ENCODE peak calls at places on chromosomes 2 and 18, in four cellular contexts. W is WTC11, B is HepG2, P is GM12878. Q is an unnamed sample.

GRCh38 chr2:101125374-101125773 is 25.8 kb downstream of the TBC1D8 start:
- DNase-seq in W (no peak), B (peak; percentile 53), P (no peak), Q (no peak)

GRCh38 chr2:103435010-103435409 is 673.2 kb downstream of the TMEM182 start:
- DNase-seq in W (no peak), B (no peak), P (no peak), Q (no peak)

GRCh38 chr18:69216390-69216789 is 184.3 kb upstream of the DOK6 start:
- DNase-seq in W (no peak), B (no peak), P (no peak), Q (no peak)

GRCh38 chr18:59056706-59057492 is 82.8 kb upstream of the SEC11C start:
- DNase-seq in W (peak; percentile 85), B (peak; percentile 36), P (no peak), Q (peak; percentile 23)

GRCh38 chr2:190574169-190574568 is 39.6 kb upstream of the NEMP2 start:
- DNase-seq in W (no peak), B (no peak), P (no peak), Q (no peak)

GRCh38 chr2:43453771-43454170 is 142.1 kb downstream of the THADA start:
- DNase-seq in W (no peak), B (no peak), P (no peak), Q (no peak)

GRCh38 chr2:235378261-235378660 is 115.6 kb upstream of the AGAP1 start:
- DNase-seq in W (no peak), B (no peak), P (no peak), Q (no peak)

GRCh38 chr2:72112981-72113846 is 34.4 kb downstream of the CYP26B1 start:
- DNase-seq in W (no peak), B (no peak), P (no peak), Q (no peak)

GRCh38 chr2:226652388-226652787 is 147.2 kb downstream of the IRS1 start:
- DNase-seq in W (no peak), B (no peak), P (no peak), Q (no peak)

GRCh38 chr2:133092571-133092970 is 422.6 kb upstream of the LYPD1 start:
- DNase-seq in W (no peak), B (no peak), P (no peak), Q (no peak)

GRCh38 chr2:86368181-86368824 is 30.9 kb upstream of the REEP1 start:
- DNase-seq in W (peak; percentile 73), B (peak; percentile 43), P (no peak), Q (peak; percentile 82)

GRCh38 chr2:215137741-215138340 is 585 bp downstream of the ABCA12 start:
- DNase-seq in W (no peak), B (no peak), P (no peak), Q (no peak)

GRCh38 chr2:129758461-129759185 is 220.8 kb upstream of the RAB6C start:
- DNase-seq in W (no peak), B (no peak), P (no peak), Q (no peak)

GRCh38 chr2:197378494-197378972 is 56.3 kb downstream of the SF3B1 start:
- DNase-seq in W (peak; percentile 59), B (peak; percentile 54), P (no peak), Q (peak; percentile 59)

GRCh38 chr2:231039821-231040364 is 2.6 kb downstream of the C2orf72 start:
- DNase-seq in W (no peak), B (peak; percentile 84), P (no peak), Q (no peak)

GRCh38 chr18:70672581-70672980 is 383.7 kb downstream of the SOCS6 start:
- DNase-seq in W (no peak), B (no peak), P (no peak), Q (no peak)

GRCh38 chr2:150028337-150028736 is 440.8 kb upstream of the MMADHC start:
- DNase-seq in W (no peak), B (no peak), P (no peak), Q (no peak)

GRCh38 chr2:240800241-240800640 is 19.8 kb downstream of the KIF1A start:
- DNase-seq in W (no peak), B (no peak), P (no peak), Q (no peak)

GRCh38 chr2:113720167-113720566 is 36.3 kb downstream of the SLC35F5 start:
- DNase-seq in W (no peak), B (peak; percentile 19), P (no peak), Q (no peak)

GRCh38 chr18:63091671-63092364 is 227.8 kb downstream of the BCL2 start:
- DNase-seq in W (no peak), B (no peak), P (no peak), Q (no peak)

GRCh38 chr2:181846359-181846758 is 45.2 kb upstream of the ITPRID2 start:
- DNase-seq in W (no peak), B (no peak), P (no peak), Q (no peak)

GRCh38 chr18:37402735-37403099 is 162.9 kb downstream of the CELF4 start:
- DNase-seq in W (no peak), B (no peak), P (no peak), Q (no peak)

GRCh38 chr2:132488491-132488890 is 71.9 kb downstream of the GPR39 start:
- DNase-seq in W (no peak), B (no peak), P (no peak), Q (no peak)

GRCh38 chr2:46216213-46216612 is 81.0 kb upstream of the EPAS1 start:
- DNase-seq in W (no peak), B (no peak), P (no peak), Q (no peak)
- TF ChIP-seq ETV6 in W (no peak), B (no peak), P (no peak), Q (no peak)

GRCh38 chr2:206084468-206084869 is 1.5 kb downstream of the INO80D start:
- DNase-seq in W (peak; percentile 70), B (peak; percentile 85), P (no peak), Q (peak; percentile 52)

GRCh38 chr2:206082298-206082843 is 3.6 kb downstream of the INO80D start:
- DNase-seq in W (no peak), B (no peak), P (no peak), Q (no peak)

GRCh38 chr2:206084870-206085741 is 868 bp downstream of the INO80D start:
- DNase-seq in W (peak; percentile 41), B (no peak), P (no peak), Q (peak; percentile 58)

GRCh38 chr2:206085742-206086445 is at the start of gene INO80D:
- DNase-seq in W (peak; percentile 65), B (peak; percentile 87), P (peak; percentile 60), Q (peak; percentile 62)

DNA sequence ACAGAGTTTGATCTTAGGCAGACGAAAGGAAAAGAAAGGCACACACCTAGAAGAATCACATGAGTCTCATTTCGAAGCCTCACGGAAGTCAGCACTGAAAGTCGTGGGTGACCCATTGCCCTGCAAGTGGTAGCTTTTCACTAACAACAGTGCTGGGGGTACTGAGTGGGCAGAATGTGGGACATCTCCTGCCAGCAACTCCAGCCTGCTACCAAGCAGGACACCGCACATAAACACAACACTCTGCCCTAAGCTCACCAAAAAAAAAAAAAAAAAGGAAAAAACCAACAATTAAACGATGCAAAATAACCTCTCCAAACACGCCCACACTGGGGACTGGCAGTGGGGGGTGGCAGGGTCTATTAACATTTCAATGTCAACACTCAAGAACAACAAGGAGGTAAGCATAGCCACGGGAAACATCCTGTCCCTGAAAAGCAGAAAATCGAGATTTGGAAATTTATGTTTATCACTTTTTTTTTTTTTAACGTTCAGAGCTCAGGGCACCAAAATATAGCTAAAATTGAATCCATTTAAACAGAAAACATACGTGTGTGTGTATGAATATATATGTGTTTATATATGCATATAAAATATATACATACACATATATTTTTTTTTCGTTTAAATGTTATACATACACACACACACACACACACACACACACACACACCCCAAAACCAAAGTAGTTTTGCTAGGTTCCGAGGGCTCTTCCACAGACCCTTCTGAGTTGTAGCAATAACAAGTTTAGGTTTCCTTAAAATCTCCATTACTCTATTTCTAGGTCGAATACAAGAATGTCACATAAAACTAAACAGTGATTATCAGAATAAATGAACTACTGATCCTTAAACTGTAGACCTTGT is 2.1 kb downstream of the INO80D start:
- DNase-seq in W (peak; percentile 82), B (no peak), P (peak; percentile 27), Q (no peak)
- TF ChIP-seq ETV6 in W (no peak), B (no peak), P (no peak), Q (no peak)

GRCh38 chr18:23903971-23904370 is 110.6 kb upstream of the TTC39C start:
- DNase-seq in W (no peak), B (no peak), P (no peak), Q (no peak)
- TF ChIP-seq ETV6 in W (no peak), B (no peak), P (no peak), Q (no peak)

GRCh38 chr2:239275871-239276812 is 124.7 kb downstream of the HDAC4 start:
- DNase-seq in W (no peak), B (no peak), P (no peak), Q (peak; percentile 43)
- TF ChIP-seq ETV6 in W (no peak), B (no peak), P (no peak), Q (no peak)

GRCh38 chr2:196322963-196323810 is 151.8 kb upstream of the STK17B start:
- DNase-seq in W (no peak), B (no peak), P (no peak), Q (no peak)
- TF ChIP-seq ETV6 in W (no peak), B (no peak), P (no peak), Q (no peak)

GRCh38 chr18:48098538-48098937 is 168.1 kb upstream of the SMAD2 start:
- DNase-seq in W (no peak), B (no peak), P (no peak), Q (peak; percentile 41)

GRCh38 chr18:48098007-48098406 is 167.5 kb upstream of the SMAD2 start:
- DNase-seq in W (no peak), B (no peak), P (no peak), Q (no peak)

GRCh38 chr18:48099481-48100167 is 169.2 kb upstream of the SMAD2 start:
- DNase-seq in W (no peak), B (no peak), P (no peak), Q (no peak)

GRCh38 chr18:48100712-48101165 is 170.3 kb upstream of the SMAD2 start:
- DNase-seq in W (peak; percentile 65), B (no peak), P (no peak), Q (no peak)

DNA sequence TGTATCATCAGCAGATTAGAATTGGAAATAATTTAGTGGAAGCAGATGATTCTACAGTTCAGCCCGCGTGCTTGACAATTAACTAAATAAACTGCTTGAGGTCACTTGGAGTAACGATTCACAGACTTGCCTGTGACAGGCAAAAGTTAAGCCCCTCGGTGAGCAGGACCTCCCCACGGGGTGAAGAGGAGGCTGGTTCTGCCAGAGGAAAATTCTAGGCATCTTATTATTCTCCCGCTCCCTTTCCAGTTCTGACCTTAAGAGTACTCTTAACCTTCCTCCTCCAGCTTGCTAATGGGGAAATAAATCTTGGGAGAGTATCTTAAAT is 169.7 kb upstream of the SMAD2 start:
- DNase-seq in W (no peak), B (no peak), P (no peak), Q (no peak)
- TF ChIP-seq ETV6 in W (no peak), B (no peak), P (no peak), Q (no peak)

GRCh38 chr2:144194331-144195071 is 325.4 kb downstream of the ZEB2 start:
- DNase-seq in W (no peak), B (no peak), P (no peak), Q (no peak)

GRCh38 chr2:144201126-144201525 is 318.8 kb downstream of the ZEB2 start:
- DNase-seq in W (no peak), B (no peak), P (no peak), Q (no peak)

GRCh38 chr2:144201868-144202468 is 318.0 kb downstream of the ZEB2 start:
- DNase-seq in W (no peak), B (no peak), P (no peak), Q (no peak)

DNA sequence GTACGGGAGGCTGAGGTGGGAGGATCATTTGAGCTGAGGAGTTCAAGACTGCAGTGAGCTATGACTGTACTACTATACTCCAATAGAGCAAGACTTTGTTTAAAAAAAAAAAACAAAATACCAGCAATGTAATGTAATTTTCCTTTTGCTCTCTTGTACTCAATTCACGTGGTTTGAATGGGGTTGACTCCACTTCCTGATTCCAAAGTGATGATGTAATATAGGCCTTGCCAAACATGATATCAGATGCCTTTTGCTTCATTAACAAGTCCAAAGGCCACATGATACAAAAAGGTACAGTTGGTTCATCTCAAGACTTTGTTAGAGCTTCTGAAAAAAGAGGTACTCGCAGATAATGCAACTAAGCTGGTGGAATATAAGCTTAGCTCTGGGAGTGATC is 321.8 kb downstream of the ZEB2 start:
- DNase-seq in W (no peak), B (peak; percentile 61), P (no peak), Q (no peak)
- TF ChIP-seq ETV6 in W (no peak), B (no peak), P (no peak), Q (no peak)